ENCODE peak calls at places on chromosomes 16 and 17, in nine cellular contexts. X is HL-60, O is SK-N-SH, B is prostate gland, K is sigmoid colon, A is H1, R is Panc1, L is K562, U is transverse colon. H is an unnamed sample.

GRCh38 chr17:76434870-76435269 is 18.1 kb downstream of the UBE2O start:
- DNase-seq in O (no peak), X (no peak), L (no peak), A (no peak), U (no peak), R (no peak), K (no peak), B (no peak), H (no peak)

GRCh38 chr17:10579270-10579669 is 29.8 kb upstream of the MYH2 start:
- DNase-seq in B (no peak), O (no peak), R (no peak), A (no peak), K (no peak), L (no peak), X (no peak), U (no peak), H (no peak)

GRCh38 chr17:64694207-64694606 is 32.1 kb upstream of the SMURF2 start:
- DNase-seq in L (no peak), K (no peak), O (no peak), B (peak; percentile 62), U (peak; percentile 71), R (no peak), A (no peak), X (no peak), H (peak; percentile 87)

GRCh38 chr16:20944861-20945390 is 44.4 kb downstream of the LYRM1 start:
- DNase-seq in L (peak; percentile 36), X (peak; percentile 5), K (no peak), U (no peak), O (no peak), R (peak; percentile 10), A (no peak), B (no peak), H (no peak)

GRCh38 chr17:4833941-4834501 is 881 bp downstream of the MINK1 start:
- DNase-seq in U (peak; percentile 47), O (peak; percentile 44), K (peak; percentile 68), R (no peak), A (no peak), L (no peak), B (no peak), X (no peak), H (no peak)

GRCh38 chr16:57807252-57807967 is 5.1 kb upstream of the KIFC3 start:
- DNase-seq in X (no peak), K (no peak), L (no peak), U (no peak), B (no peak), O (no peak), A (no peak), R (peak; percentile 13), H (no peak)

GRCh38 chr17:17740627-17741237 is 59.5 kb downstream of the RAI1 start:
- DNase-seq in O (no peak), R (no peak), B (no peak), L (no peak), U (no peak), X (no peak), K (no peak), A (no peak), H (no peak)

GRCh38 chr16:81266680-81267095 is 28.2 kb downstream of the BCO1 start:
- DNase-seq in X (no peak), U (peak; percentile 73), O (no peak), L (no peak), K (no peak), B (no peak), A (no peak), R (no peak), H (peak; percentile 69)

GRCh38 chr16:65534121-65534528 is 412.3 kb upstream of the CDH11 start:
- DNase-seq in K (no peak), X (no peak), R (no peak), O (no peak), L (no peak), U (no peak), B (no peak), A (no peak), H (no peak)

GRCh38 chr17:30267625-30268024 is 24.1 kb downstream of the BLMH start:
- DNase-seq in U (no peak), R (no peak), L (no peak), A (no peak), O (no peak), K (no peak), X (no peak), B (no peak), H (no peak)

GRCh38 chr17:36657763-36658490 is 56.5 kb downstream of the MRM1 start:
- DNase-seq in U (peak; percentile 48), X (no peak), R (no peak), A (peak; percentile 86), O (peak; percentile 64), K (no peak), B (no peak), L (peak; percentile 77), H (peak; percentile 30)

GRCh38 chr16:31529398-31530312 is 2.0 kb downstream of the AHSP start:
- DNase-seq in A (peak; percentile 58), O (no peak), X (no peak), L (peak; percentile 76), U (no peak), K (no peak), R (no peak), B (no peak), H (no peak)

GRCh38 chr17:51508048-51508447 is 247.7 kb downstream of the UTP18 start:
- DNase-seq in K (no peak), X (no peak), O (no peak), B (no peak), A (no peak), R (no peak), L (no peak), U (no peak), H (no peak)

GRCh38 chr17:36057900-36058299 is 6.2 kb upstream of the CCL18 start:
- DNase-seq in U (no peak), A (no peak), K (no peak), L (no peak), O (no peak), B (no peak), X (no peak), R (no peak), H (no peak)

GRCh38 chr16:85567101-85567866 is 45.8 kb upstream of the GSE1 start:
- DNase-seq in O (no peak), B (no peak), A (peak; percentile 56), U (peak; percentile 89), K (no peak), X (no peak), R (no peak), L (peak; percentile 86), H (no peak)

GRCh38 chr16:80804061-80804450 is 342 bp downstream of the CDYL2 start:
- DNase-seq in U (peak; percentile 34), A (peak; percentile 65), X (no peak), B (peak; percentile 24), O (no peak), L (no peak), R (no peak), K (no peak), H (no peak)

DNA sequence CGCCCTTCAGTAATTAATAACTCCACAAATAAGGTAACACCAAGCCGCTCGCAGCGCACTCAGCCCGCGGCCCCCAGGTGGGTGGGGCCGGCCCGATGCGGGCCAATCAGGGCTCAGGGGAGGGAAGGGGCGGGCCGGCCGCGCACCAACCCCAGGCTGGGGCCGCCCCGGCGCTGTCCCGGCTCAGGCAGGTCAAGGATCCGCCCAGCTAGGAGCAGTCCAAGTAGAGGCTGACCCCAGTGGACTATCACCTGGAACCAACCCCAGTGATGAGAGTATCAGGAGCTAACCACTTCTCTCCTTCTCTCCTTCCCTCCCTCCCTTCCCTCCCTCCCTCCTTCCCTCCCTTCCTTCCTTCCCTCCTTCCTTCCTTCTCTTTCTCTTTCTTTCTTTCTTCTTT is 110.8 kb downstream of the C16orf78 start:
- DNase-seq in L (peak; percentile 96), A (peak; percentile 83), K (peak; percentile 91), X (no peak), U (peak; percentile 76), B (peak; percentile 22), O (peak; percentile 95), R (no peak), H (peak; percentile 56)
- TF ChIP-seq POLR2AphosphoS5 in L (no peak), A (no peak), K (no peak), X (no peak), U (no peak), B (no peak), O (no peak), R (no peak), H (no peak)

GRCh38 chr17:28646039-28646754 is 1.2 kb upstream of the BLTP2 start:
- DNase-seq in O (no peak), A (no peak), B (no peak), L (no peak), K (no peak), R (no peak), X (no peak), U (peak; percentile 24), H (no peak)
- H3K4me3 ChIP-seq in O (no peak overlapping the region), A (no peak overlapping the region), B (no peak overlapping the region), L (peak overlapping the region; percentile 3), K (peak overlapping the region; percentile 21), R (peak overlapping the region; percentile 76), X (no peak overlapping the region), U (no peak overlapping the region), H (peak overlapping the region; percentile 19)

GRCh38 chr16:30409125-30410060 is 2.0 kb downstream of the ZNF771 start:
- DNase-seq in R (peak; percentile 64), X (peak; percentile 63), U (peak; percentile 95), K (peak; percentile 94), L (peak; percentile 85), O (peak; percentile 91), B (peak; percentile 84), A (peak; percentile 98), H (peak; percentile 93)
- TF ChIP-seq CTCF in R (peak; percentile 96), X (peak; percentile 93), U (peak; percentile 89), K (peak; percentile 86), L (peak; percentile 97), O (peak; percentile 93), B (peak; percentile 83), A (peak; percentile 97), H (peak; percentile 94)

DNA sequence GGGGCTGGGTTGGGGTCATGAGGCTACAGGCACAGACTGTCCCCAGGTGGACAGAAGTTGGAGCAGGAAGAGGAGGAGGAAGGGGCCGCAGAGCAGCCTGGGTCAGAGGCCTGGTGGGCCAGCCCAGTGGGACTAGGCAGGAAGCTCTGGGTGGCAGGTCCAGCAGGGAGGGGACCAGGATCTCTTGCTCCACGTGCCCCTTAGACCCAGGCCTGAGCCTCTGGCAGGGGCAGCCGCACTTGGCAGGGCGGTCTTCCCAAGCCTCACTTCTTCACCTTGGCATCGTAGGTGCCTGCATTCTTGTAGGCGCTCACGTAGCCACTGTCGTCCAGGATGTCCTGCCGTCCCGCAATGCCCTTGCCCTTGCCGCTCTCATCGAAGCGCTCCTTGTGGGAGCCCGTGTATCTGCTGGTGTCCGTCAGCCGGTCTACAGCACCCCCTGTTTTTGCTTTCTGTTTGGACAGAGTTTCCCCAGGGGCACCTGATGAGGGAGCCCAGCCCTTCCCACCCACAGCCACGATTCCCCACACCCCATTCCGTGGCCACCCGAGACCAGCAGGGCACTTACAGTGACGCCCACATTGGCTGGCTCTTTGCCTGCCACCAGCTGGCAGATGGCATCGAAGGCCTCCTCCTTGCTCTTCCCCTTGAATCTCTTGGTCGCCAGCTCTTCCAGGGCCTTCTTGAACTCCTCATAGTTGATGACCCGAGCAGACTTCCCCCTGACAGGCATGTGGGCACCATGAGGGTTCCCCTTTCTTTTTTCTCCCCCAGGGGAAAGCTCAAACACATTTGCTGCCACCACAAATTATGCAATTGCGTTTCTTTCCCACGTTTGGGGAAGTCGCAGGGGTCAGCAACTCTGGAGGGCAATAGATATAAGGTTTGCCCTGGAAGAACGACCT is 3.1 kb downstream of the TPPP3 start:
- DNase-seq in K (peak; percentile 75), X (peak; percentile 92), B (no peak), R (no peak), L (no peak), U (no peak), A (no peak), O (no peak), H (no peak)
- TF ChIP-seq POLR2AphosphoS5 in K (peak; percentile 4), X (peak; percentile 67), B (no peak), R (no peak), L (no peak), U (no peak), A (no peak), O (no peak), H (no peak)

GRCh38 chr17:27458524-27458908 is 2.3 kb downstream of the KSR1 start:
- DNase-seq in K (no peak), R (no peak), X (no peak), A (no peak), L (peak; percentile 31), B (no peak), U (no peak), O (no peak), H (no peak)
- H3K4me3 ChIP-seq in K (no peak overlapping the region), R (peak overlapping the region; percentile 72), X (no peak overlapping the region), A (peak overlapping the region; percentile 62), L (peak overlapping the region; percentile 88), B (no peak overlapping the region), U (no peak overlapping the region), O (peak overlapping the region; percentile 12), H (peak overlapping the region; percentile 70)